ENCODE peak calls at places on chromosome 10, in ten cellular contexts. T is Peyer's patch, M is PC-9, X is endothelial cell, N is foreskin fibroblast, L is sigmoid colon, G is GM06990, J is uterus, I is mesothelial cell of epicardium, Z is A673. Q is an unnamed sample.

GRCh38 chr10:50226610-50227009 is 24.7 kb downstream of the ASAH2 start:
- DNase-seq in G (no peak), I (no peak), J (no peak), X (no peak), M (no peak), L (no peak), N (no peak), T (no peak), Z (no peak), Q (no peak)

GRCh38 chr10:69434169-69434568 is 17.1 kb upstream of the TSPAN15 start:
- DNase-seq in Z (no peak), J (no peak), X (no peak), N (no peak), M (no peak), G (no peak), I (no peak), L (no peak), T (no peak), Q (no peak)

GRCh38 chr10:4529266-4529665 is 296.7 kb upstream of the AKR1E2 start:
- DNase-seq in Z (no peak), L (no peak), M (no peak), I (no peak), T (no peak), X (no peak), J (no peak), G (no peak), N (no peak), Q (no peak)

GRCh38 chr10:110447886-110448285 is 49.8 kb upstream of the DUSP5 start:
- DNase-seq in I (no peak), Z (no peak), J (no peak), G (no peak), N (no peak), M (no peak), X (no peak), T (no peak), L (peak; percentile 20), Q (no peak)

GRCh38 chr10:5070648-5071410 is 23.4 kb upstream of the AKR1C3 start:
- DNase-seq in G (no peak), X (no peak), Z (peak; percentile 37), T (no peak), L (no peak), M (no peak), I (no peak), N (no peak), J (no peak), Q (no peak)

GRCh38 chr10:89389254-89389653 is 3.2 kb upstream of the IFIT1 start:
- DNase-seq in G (no peak), I (no peak), M (no peak), T (no peak), N (no peak), Z (peak; percentile 35), X (no peak), L (no peak), J (no peak), Q (no peak)

GRCh38 chr10:58027431-58027830 is 240.3 kb downstream of the IPMK start:
- DNase-seq in Z (no peak), M (no peak), I (no peak), X (no peak), G (no peak), N (peak; percentile 16), L (no peak), J (no peak), T (no peak), Q (no peak)

GRCh38 chr10:72691470-72692056 is 380 bp upstream of the MCU start:
- DNase-seq in L (no peak), J (no peak), I (no peak), M (peak; percentile 92), N (peak; percentile 92), Z (no peak), X (no peak), G (no peak), T (no peak), Q (no peak)

GRCh38 chr10:131898061-131898460 is 2.7 kb upstream of the PPP2R2D start:
- DNase-seq in X (no peak), L (no peak), N (no peak), Z (no peak), J (no peak), T (no peak), G (no peak), M (no peak), I (no peak), Q (no peak)

GRCh38 chr10:99235872-99236626 is 397 bp upstream of the HPSE2 start:
- DNase-seq in X (peak; percentile 29), N (peak; percentile 13), T (no peak), I (no peak), J (peak; percentile 24), L (no peak), M (no peak), G (no peak), Z (peak; percentile 12), Q (no peak)

GRCh38 chr10:77564781-77565589 is 72.6 kb downstream of the KCNMA1 start:
- DNase-seq in N (peak; percentile 53), I (no peak), G (no peak), X (no peak), M (peak; percentile 79), J (no peak), T (no peak), L (no peak), Z (no peak), Q (no peak)

GRCh38 chr10:86798636-86799035 is 42.2 kb downstream of the BMPR1A start:
- DNase-seq in I (no peak), Z (peak; percentile 70), T (no peak), G (peak; percentile 67), J (no peak), L (no peak), M (no peak), X (no peak), N (no peak), Q (no peak)

GRCh38 chr10:77208857-77209256 is 428.8 kb downstream of the KCNMA1 start:
- DNase-seq in L (no peak), T (no peak), Z (no peak), G (no peak), N (no peak), X (no peak), I (no peak), M (no peak), J (no peak), Q (no peak)

GRCh38 chr10:77609781-77610272 is 27.8 kb downstream of the KCNMA1 start:
- DNase-seq in Z (no peak), J (no peak), T (no peak), I (no peak), L (peak; percentile 52), M (no peak), X (no peak), G (no peak), N (peak; percentile 62), Q (no peak)

GRCh38 chr10:6396652-6397051 is 183.4 kb downstream of the PRKCQ start:
- DNase-seq in I (no peak), G (no peak), N (peak; percentile 90), M (no peak), T (no peak), L (no peak), J (no peak), Z (no peak), X (no peak), Q (no peak)

GRCh38 chr10:81870472-81870871 is 4.5 kb upstream of the NRG3 start:
- DNase-seq in Z (no peak), L (no peak), M (no peak), X (no peak), J (no peak), I (no peak), G (no peak), N (no peak), T (no peak), Q (no peak)

GRCh38 chr10:106327747-106328146 is 836.8 kb downstream of the SORCS1 start:
- DNase-seq in Z (no peak), L (no peak), G (no peak), N (no peak), I (no peak), M (no peak), X (no peak), J (no peak), T (no peak), Q (no peak)

GRCh38 chr10:21953585-21954057 is 49.9 kb downstream of the DNAJC1 start:
- DNase-seq in J (no peak), M (peak; percentile 79), G (peak; percentile 30), X (no peak), Z (peak; percentile 77), I (no peak), T (no peak), N (peak; percentile 23), L (no peak), Q (no peak)

GRCh38 chr10:62893036-62893435 is 76.9 kb upstream of the EGR2 start:
- DNase-seq in X (no peak), L (no peak), M (no peak), I (no peak), Z (no peak), N (no peak), T (no peak), J (no peak), G (no peak), Q (no peak)
- TF ChIP-seq CTCF in X (no peak), L (no peak), M (no peak), I (no peak), Z (no peak), N (no peak), T (no peak), J (no peak), G (no peak), Q (no peak)

DNA sequence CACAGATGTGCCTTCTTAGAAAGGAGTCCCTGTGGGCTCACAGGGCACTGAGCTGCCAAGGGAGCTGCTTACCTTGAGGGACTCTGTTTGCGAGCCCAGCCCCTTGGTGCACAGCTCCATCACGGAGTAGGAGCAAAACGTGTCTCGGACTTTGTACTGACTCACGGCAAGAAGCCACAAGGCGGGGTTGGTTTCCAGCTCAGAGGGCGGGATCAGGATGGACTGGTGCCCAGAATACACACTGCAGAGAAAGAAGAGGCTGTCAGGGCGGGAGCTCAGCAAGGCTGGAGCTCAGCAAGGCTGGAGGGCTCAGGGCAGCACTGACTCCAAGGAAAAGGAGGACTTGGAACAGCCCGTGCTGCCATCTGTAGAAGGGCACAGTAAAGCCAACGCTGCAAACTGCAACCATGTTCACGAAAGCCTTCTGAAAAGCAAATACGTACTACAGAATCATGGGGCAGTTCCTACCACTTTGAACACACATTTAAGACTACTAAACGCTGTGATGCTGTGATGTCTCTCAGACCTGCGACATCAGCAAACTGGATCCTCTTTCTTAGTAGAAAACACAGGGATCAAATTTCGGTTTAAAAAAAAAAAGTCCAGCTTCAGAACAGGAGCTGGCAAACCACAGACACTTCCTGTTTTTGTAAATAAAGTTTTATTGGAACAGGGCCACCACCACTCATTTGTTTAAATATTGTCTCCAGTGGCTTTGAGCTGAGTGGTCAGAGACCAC is 194.3 kb downstream of the ZMYND11 start:
- DNase-seq in J (peak; percentile 92), I (no peak), Z (peak; percentile 85), L (peak; percentile 96), G (no peak), T (peak; percentile 89), M (peak; percentile 37), X (no peak), N (peak; percentile 92), Q (peak; percentile 83)
- TF ChIP-seq CTCF in J (no peak), I (no peak), Z (peak; percentile 16), L (no peak), G (no peak), T (no peak), M (no peak), X (no peak), N (no peak), Q (no peak)

GRCh38 chr10:29530112-29530976 is 104.4 kb downstream of the SVIL start:
- DNase-seq in J (no peak), L (no peak), N (no peak), G (no peak), Z (no peak), I (no peak), X (no peak), M (no peak), T (no peak), Q (no peak)
- TF ChIP-seq CTCF in J (no peak), L (no peak), N (no peak), G (no peak), Z (no peak), I (no peak), X (no peak), M (no peak), T (no peak), Q (no peak)

GRCh38 chr10:122199689-122200088 is 71.4 kb upstream of the BTBD16 start:
- DNase-seq in Z (no peak), I (no peak), N (no peak), L (no peak), J (no peak), X (no peak), T (no peak), G (no peak), M (no peak), Q (no peak)
- TF ChIP-seq CTCF in Z (no peak), I (no peak), N (no peak), L (no peak), J (no peak), X (no peak), T (no peak), G (no peak), M (no peak), Q (no peak)

Q was measured in Calu3.